ENCODE peak calls at places on chromosome 3, in five cellular contexts. U is GM23248, X is sigmoid colon, G is fibroblast of lung, L is right cardiac atrium. M is an unnamed sample.

GRCh38 chr3:74360406-74360805 is 254.1 kb downstream of the CNTN3 start:
- DNase-seq in U (no peak), X (no peak), G (no peak), L (no peak), M (no peak)

GRCh38 chr3:172581757-172582166 is 58.5 kb upstream of the TNFSF10 start:
- DNase-seq in U (no peak), X (no peak), G (no peak), L (no peak), M (no peak)

GRCh38 chr3:100402150-100402706 is 889 bp downstream of the LNP1 start:
- DNase-seq in U (peak; percentile 80), X (no peak), G (peak; percentile 73), L (no peak), M (no peak)

GRCh38 chr3:155416500-155417118 is 123.1 kb upstream of the STRIT1 start:
- DNase-seq in U (peak; percentile 87), X (no peak), G (peak; percentile 87), L (no peak), M (no peak)

GRCh38 chr3:159480046-159480445 is 508.6 kb upstream of the IL12A start:
- DNase-seq in U (no peak), X (no peak), G (peak; percentile 31), L (no peak), M (no peak)

GRCh38 chr3:133437391-133438093 is 37.7 kb downstream of the BFSP2 start:
- DNase-seq in U (peak; percentile 39), X (no peak), G (peak; percentile 41), L (no peak), M (no peak)

GRCh38 chr3:24972491-24972890 is 455.6 kb upstream of the RARB start:
- DNase-seq in U (no peak), X (no peak), G (no peak), L (no peak), M (no peak)

GRCh38 chr3:159486580-159486979 is 502.1 kb upstream of the IL12A start:
- DNase-seq in U (peak; percentile 2), X (no peak), G (no peak), L (no peak), M (peak; percentile 31)

GRCh38 chr3:33687406-33688010 is 30.5 kb downstream of the CLASP2 start:
- DNase-seq in U (peak; percentile 65), X (no peak), G (peak; percentile 72), L (no peak), M (no peak)

GRCh38 chr3:25094932-25095690 is 333.0 kb upstream of the RARB start:
- DNase-seq in U (no peak), X (no peak), G (no peak), L (no peak), M (no peak)

GRCh38 chr3:189961525-189962161 is 159.1 kb downstream of the P3H2 start:
- DNase-seq in U (peak; percentile 85), X (peak; percentile 85), G (peak; percentile 71), L (peak; percentile 73), M (peak; percentile 81)

GRCh38 chr3:111808439-111808838 is 50.6 kb upstream of the PHLDB2 start:
- DNase-seq in U (peak; percentile 55), X (no peak), G (peak; percentile 59), L (no peak), M (no peak)

GRCh38 chr3:34387831-34388564 is 589.6 kb downstream of the PDCD6IP start:
- DNase-seq in U (no peak), X (no peak), G (no peak), L (no peak), M (no peak)

GRCh38 chr3:171658801-171659200 is 151.5 kb downstream of the PLD1 start:
- DNase-seq in U (peak; percentile 14), X (no peak), G (peak; percentile 48), L (no peak), M (no peak)

GRCh38 chr3:142888099-142888483 is 792 bp downstream of the PCOLCE2 start:
- DNase-seq in U (peak; percentile 69), X (no peak), G (no peak), L (peak; percentile 76), M (peak; percentile 78)

GRCh38 chr3:57851304-57851703 is 95.2 kb downstream of the SLMAP start:
- DNase-seq in U (no peak), X (no peak), G (no peak), L (no peak), M (no peak)

GRCh38 chr3:1048558-1048957 is 44.3 kb upstream of the CNTN6 start:
- DNase-seq in U (no peak), X (no peak), G (no peak), L (no peak), M (no peak)

GRCh38 chr3:79018671-79019136 is 749.1 kb downstream of the ROBO1 start:
- DNase-seq in U (peak; percentile 91), X (peak; percentile 81), G (peak; percentile 75), L (peak; percentile 83), M (peak; percentile 47)

GRCh38 chr3:87503901-87504498 is 227.6 kb upstream of the POU1F1 start:
- DNase-seq in U (peak; percentile 91), X (no peak), G (peak; percentile 71), L (no peak), M (peak; percentile 44)

GRCh38 chr3:29185706-29186105 is 95.2 kb upstream of the RBMS3 start:
- DNase-seq in U (peak; percentile 61), X (no peak), G (no peak), L (no peak), M (no peak)

GRCh38 chr3:126525853-126526667 is 2.1 kb downstream of the CHST13 start:
- DNase-seq in U (no peak), X (peak; percentile 24), G (no peak), L (no peak), M (no peak)

DNA sequence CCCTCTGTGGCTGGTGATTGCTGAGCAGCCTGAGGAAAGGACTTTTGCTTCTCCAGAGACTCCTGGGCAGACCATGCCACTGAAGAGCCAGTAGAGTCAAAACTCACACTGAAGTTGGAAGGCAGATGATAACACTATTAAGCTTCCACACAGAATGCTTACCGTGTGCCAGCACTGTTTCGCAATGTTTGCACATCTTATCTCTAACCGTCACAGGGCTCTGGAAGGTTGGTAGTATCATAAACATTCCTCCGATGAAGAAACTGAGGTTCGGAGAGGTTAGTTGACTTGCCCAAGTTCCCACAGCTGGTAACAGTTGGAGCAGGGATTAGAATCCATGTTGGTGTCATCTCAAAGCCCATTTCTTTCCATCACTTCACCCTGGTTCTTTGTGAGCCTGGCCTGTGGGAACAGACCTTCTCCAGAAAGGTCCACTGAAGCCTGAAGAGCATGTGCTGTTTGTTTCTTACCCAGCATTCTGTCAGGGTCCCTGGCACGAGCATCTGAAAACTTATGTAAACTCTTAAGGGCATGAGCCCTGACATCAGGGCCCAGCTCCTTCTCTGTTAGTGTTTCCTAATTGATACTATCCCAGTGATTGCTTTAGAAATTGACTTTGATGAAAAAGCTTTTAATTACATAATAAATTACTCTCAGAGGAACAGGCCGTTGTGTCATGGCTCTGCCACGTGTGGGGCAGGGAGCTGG is 77.0 kb upstream of the PRR23C start:
- DNase-seq in U (peak; percentile 48), X (no peak), G (peak; percentile 45), L (no peak), M (no peak)
- H3K4me1 ChIP-seq in U (peaks cover 59% of the 10 kb centered on the region), X (no peaks in the 10 kb centered on the region), G (peaks cover 21% of the 10 kb centered on the region), L (no peaks in the 10 kb centered on the region), M (no peaks in the 10 kb centered on the region)

GRCh38 chr3:31469385-31469784 is 63.3 kb upstream of the STT3B start:
- DNase-seq in U (no peak), X (no peak), G (no peak), L (no peak), M (no peak)

GRCh38 chr3:31466016-31466415 is 66.7 kb upstream of the STT3B start:
- DNase-seq in U (peak; percentile 48), X (no peak), G (peak; percentile 68), L (no peak), M (no peak)

GRCh38 chr3:31468433-31468832 is 64.3 kb upstream of the STT3B start:
- DNase-seq in U (no peak), X (no peak), G (no peak), L (no peak), M (no peak)

GRCh38 chr3:31462050-31462569 is 70.6 kb upstream of the STT3B start:
- DNase-seq in U (peak; percentile 8), X (no peak), G (no peak), L (no peak), M (no peak)

GRCh38 chr3:31466866-31467265 is 65.9 kb upstream of the STT3B start:
- DNase-seq in U (no peak), X (no peak), G (no peak), L (no peak), M (no peak)
- H3K4me3 ChIP-seq in U (no peak overlapping the region), X (no peak overlapping the region), G (no peak overlapping the region), L (no peak overlapping the region), M (no peak overlapping the region)

DNA sequence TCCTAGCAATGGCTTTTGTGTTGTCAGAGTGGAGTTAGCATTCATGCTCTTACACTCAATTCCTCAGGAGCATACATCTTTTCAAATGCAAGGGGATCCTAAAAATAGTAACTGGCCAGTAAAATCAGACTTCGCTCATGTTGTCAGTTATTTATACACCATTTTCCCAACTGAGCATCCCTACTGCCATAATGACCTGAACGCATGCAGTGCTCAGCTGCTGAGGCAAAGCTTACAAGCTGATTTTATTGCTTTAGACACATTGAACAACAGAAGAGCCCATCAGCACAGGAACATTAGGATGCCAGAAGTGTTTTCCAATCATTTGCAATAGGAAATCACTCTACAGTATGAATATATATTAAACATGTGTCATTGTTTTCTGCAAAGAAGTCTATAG is 689.7 kb upstream of the BCHE start:
- DNase-seq in U (no peak), X (no peak), G (no peak), L (no peak), M (no peak)
- H3K4me1 ChIP-seq in U (no peaks in the 10 kb centered on the region), X (peaks cover 14% of the 10 kb centered on the region), G (no peaks in the 10 kb centered on the region), L (no peaks in the 10 kb centered on the region), M (no peaks in the 10 kb centered on the region)

GRCh38 chr3:156551261-156551660 is 3.7 kb downstream of the SSR3 start:
- DNase-seq in U (peak; percentile 85), X (no peak), G (peak; percentile 85), L (no peak), M (no peak)
- H3K4me3 ChIP-seq in U (peak overlapping the region; percentile 98), X (no peak overlapping the region), G (no peak overlapping the region), L (no peak overlapping the region), M (no peak overlapping the region)

DNA sequence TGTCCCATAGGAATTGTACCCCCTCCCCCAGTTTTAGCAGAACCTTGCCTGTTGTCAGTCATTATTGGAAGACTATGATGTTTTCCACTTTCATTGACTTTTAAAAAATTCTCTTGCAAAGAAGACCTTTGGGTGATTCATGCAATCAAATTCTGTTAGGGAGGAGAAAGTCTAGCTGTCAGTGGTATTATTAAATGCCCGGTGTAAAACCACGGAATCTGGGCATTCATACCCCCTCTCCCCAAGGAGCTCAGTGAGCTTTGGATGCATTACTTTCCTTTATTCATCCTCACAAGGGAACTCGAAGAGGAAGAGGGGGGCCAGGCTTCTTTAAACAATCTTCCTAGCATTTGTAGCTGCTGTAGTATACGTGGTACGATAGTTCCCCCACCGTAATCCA is 171.4 kb upstream of the TSC22D2 start:
- DNase-seq in U (peak; percentile 50), X (no peak), G (peak; percentile 86), L (no peak), M (no peak)
- H3K4me1 ChIP-seq in U (peaks cover 51% of the 10 kb centered on the region), X (peaks cover 68% of the 10 kb centered on the region), G (peaks cover 28% of the 10 kb centered on the region), L (peaks cover 7% of the 10 kb centered on the region), M (no peaks in the 10 kb centered on the region)

M was measured in HAP-1.